ENCODE peak calls at places on chromosomes 4 and X, in nine cellular contexts. A, E, P, S, L, W, D, N and G are unnamed samples.
A peak's percentile ranks its signal among the peaks of the same experiment; 100 is the strongest.

GRCh38 chrX:19772306-19772705 is 115.1 kb downstream of the SH3KBP1 start:
- DNase-seq in A (no peak), E (no peak), P (peak; percentile 12), S (no peak), L (no peak), W (no peak), D (no peak), N (no peak), G (peak; percentile 38)

GRCh38 chrX:111928457-111928856 is 52.5 kb downstream of the TRPC5OS start:
- DNase-seq in A (no peak), E (no peak), P (no peak), S (no peak), L (no peak), W (no peak), D (no peak), N (no peak), G (no peak)

GRCh38 chrX:11698747-11699146 is 33.0 kb upstream of the ARHGAP6 start:
- DNase-seq in A (no peak), E (no peak), P (peak; percentile 2), S (no peak), L (no peak), W (no peak), D (no peak), N (no peak), G (no peak)

GRCh38 chr4:141339966-141340365 is 119.3 kb downstream of the ZNF330 start:
- DNase-seq in A (no peak), E (no peak), P (peak; percentile 39), S (no peak), L (no peak), W (no peak), D (no peak), N (no peak), G (peak; percentile 28)

GRCh38 chrX:11239230-11239629 is 54.0 kb upstream of the AMELX start:
- DNase-seq in A (no peak), E (no peak), P (peak; percentile 71), S (no peak), L (no peak), W (no peak), D (no peak), N (no peak), G (peak; percentile 77)

GRCh38 chrX:19852014-19853005 is 35.1 kb downstream of the SH3KBP1 start:
- DNase-seq in A (peak; percentile 28), E (no peak), P (peak; percentile 31), S (no peak), L (no peak), W (no peak), D (no peak), N (no peak), G (peak; percentile 65)

GRCh38 chr4:99088485-99089365 is at the start of gene ADH5:
- DNase-seq in A (peak; percentile 84), E (peak; percentile 73), P (peak; percentile 78), S (peak; percentile 94), L (peak; percentile 91), W (peak; percentile 74), D (peak; percentile 94), N (peak; percentile 83), G (peak; percentile 81)

GRCh38 chrX:115535421-115535820 is 25.6 kb upstream of the PLS3 start:
- DNase-seq in A (no peak), E (no peak), P (no peak), S (no peak), L (no peak), W (no peak), D (no peak), N (no peak), G (no peak)

GRCh38 chr4:94447754-94448411 is 3.9 kb upstream of the PDLIM5 start:
- DNase-seq in A (no peak), E (no peak), P (peak; percentile 44), S (no peak), L (no peak), W (no peak), D (no peak), N (no peak), G (no peak)

GRCh38 chr4:186647821-186648220 is 75.8 kb downstream of the FAT1 start:
- DNase-seq in A (no peak), E (no peak), P (no peak), S (no peak), L (no peak), W (no peak), D (no peak), N (no peak), G (no peak)

GRCh38 chr4:70544279-70544870 is 26.0 kb downstream of the AMTN start:
- DNase-seq in A (no peak), E (no peak), P (peak; percentile 29), S (no peak), L (no peak), W (no peak), D (no peak), N (no peak), G (peak; percentile 10)

GRCh38 chr4:16627999-16628398 is 270.4 kb downstream of the LDB2 start:
- DNase-seq in A (no peak), E (no peak), P (peak; percentile 94), S (no peak), L (no peak), W (no peak), D (no peak), N (no peak), G (peak; percentile 95)

GRCh38 chrX:151765026-151765425 is 30.5 kb downstream of the CNGA2 start:
- DNase-seq in A (no peak), E (no peak), P (no peak), S (no peak), L (no peak), W (no peak), D (no peak), N (no peak), G (no peak)

GRCh38 chrX:1391707-1392375 is at the start of gene SLC25A6:
- DNase-seq in A (peak; percentile 99), E (peak; percentile 99), P (peak; percentile 93), S (peak; percentile 99), L (peak; percentile 98), W (no peak), D (peak; percentile 99), N (peak; percentile 99), G (peak; percentile 95)

GRCh38 chr4:176229645-176230044 is 34.3 kb upstream of the SPATA4 start:
- DNase-seq in A (no peak), E (peak; percentile 14), P (no peak), S (no peak), L (no peak), W (no peak), D (no peak), N (no peak), G (no peak)

GRCh38 chrX:116009871-116010710 is 160.5 kb upstream of the AGTR2 start:
- DNase-seq in A (peak; percentile 11), E (no peak), P (no peak), S (no peak), L (peak; percentile 57), W (no peak), D (no peak), N (no peak), G (no peak)

GRCh38 chr4:41881931-41882621 is 53.2 kb upstream of the TMEM33 start:
- DNase-seq in A (no peak), E (no peak), P (no peak), S (no peak), L (no peak), W (no peak), D (no peak), N (no peak), G (no peak)

GRCh38 chr4:153013202-153013988 is 77.3 kb downstream of the FHDC1 start:
- DNase-seq in A (no peak), E (peak; percentile 50), P (no peak), S (no peak), L (no peak), W (no peak), D (no peak), N (no peak), G (no peak)

GRCh38 chr4:113181289-113182007 is 132.0 kb downstream of the ANK2 start:
- DNase-seq in A (no peak), E (peak; percentile 81), P (no peak), S (no peak), L (no peak), W (peak; percentile 20), D (no peak), N (no peak), G (no peak)

GRCh38 chr4:89645512-89645911 is 191.4 kb downstream of the SNCA start:
- DNase-seq in A (no peak), E (no peak), P (no peak), S (no peak), L (no peak), W (no peak), D (no peak), N (no peak), G (no peak)

GRCh38 chr4:36046026-36046425 is 198.3 kb downstream of the ARAP2 start:
- DNase-seq in A (no peak), E (no peak), P (no peak), S (no peak), L (no peak), W (no peak), D (no peak), N (no peak), G (no peak)

GRCh38 chrX:63394872-63395271 is 43.7 kb upstream of the SPIN4 start:
- DNase-seq in A (no peak), E (no peak), P (no peak), S (no peak), L (no peak), W (no peak), D (no peak), N (no peak), G (no peak)

GRCh38 chr4:2280531-2281300 is 18.8 kb upstream of the MXD4 start:
- DNase-seq in A (no peak), E (no peak), P (no peak), S (no peak), L (no peak), W (peak; percentile 4), D (no peak), N (no peak), G (no peak)

GRCh38 chrX:63250253-63250868 is 100.8 kb downstream of the SPIN4 start:
- DNase-seq in A (peak; percentile 65), E (peak; percentile 5), P (peak; percentile 74), S (peak; percentile 59), L (peak; percentile 74), W (no peak), D (peak; percentile 56), N (peak; percentile 21), G (peak; percentile 85)

GRCh38 chrX:46398874-46399273 is 146.3 kb downstream of the ZNF674 start:
- DNase-seq in A (no peak), E (no peak), P (no peak), S (no peak), L (no peak), W (no peak), D (no peak), N (no peak), G (no peak)

GRCh38 chrX:132631579-132632232 is 142.9 kb upstream of the MBNL3 start:
- DNase-seq in A (no peak), E (peak; percentile 1), P (peak; percentile 31), S (no peak), L (no peak), W (peak; percentile 16), D (no peak), N (no peak), G (peak; percentile 40)

GRCh38 chr4:85732124-85732523 is 257.2 kb downstream of the ARHGAP24 start:
- DNase-seq in A (no peak), E (no peak), P (no peak), S (no peak), L (no peak), W (no peak), D (no peak), N (no peak), G (no peak)

GRCh38 chr4:53113433-53114215 is 251.5 kb downstream of the RASL11B start:
- DNase-seq in A (no peak), E (no peak), P (peak; percentile 26), S (no peak), L (no peak), W (no peak), D (no peak), N (no peak), G (peak; percentile 6)

GRCh38 chr4:161317000-161317399 is 846.8 kb downstream of the FSTL5 start:
- DNase-seq in A (no peak), E (no peak), P (no peak), S (no peak), L (no peak), W (no peak), D (no peak), N (no peak), G (no peak)

GRCh38 chr4:183142566-183143545 is 43.8 kb downstream of the WWC2 start:
- DNase-seq in A (peak; percentile 42), E (no peak), P (peak; percentile 76), S (no peak), L (no peak), W (no peak), D (no peak), N (no peak), G (peak; percentile 47)